ENCODE peak calls at places on chromosomes 16 and 17, in ten cellular contexts. T is IMR-90, B is psoas muscle, Y is ascending aorta, M is stomach, D is cardiac muscle cell, Z is SK-N-SH, N is HCT116, P is MM.1S, W is esophagus squamous epithelium. H is an unnamed sample.

GRCh38 chr17:74241847-74242246 is 28.5 kb downstream of the TTYH2 start:
- DNase-seq in B (no peak), P (no peak), Z (no peak), T (no peak), Y (no peak), M (no peak), W (no peak), D (no peak), N (no peak), H (no peak)

GRCh38 chr17:49390548-49391324 is 23.9 kb downstream of the PHB1 start:
- DNase-seq in D (no peak), W (no peak), Z (no peak), Y (no peak), B (no peak), P (no peak), T (no peak), M (peak; percentile 58), N (no peak), H (peak; percentile 59)

GRCh38 chr17:78132086-78132676 is 1.6 kb downstream of the TMC8 start:
- DNase-seq in M (peak; percentile 63), W (peak; percentile 50), N (no peak), D (no peak), B (peak; percentile 63), Y (no peak), P (peak; percentile 81), T (no peak), Z (no peak), H (peak; percentile 73)

GRCh38 chr16:65125871-65126270 is 4.0 kb upstream of the CDH11 start:
- DNase-seq in M (no peak), N (no peak), D (peak; percentile 77), Z (no peak), B (no peak), T (peak; percentile 47), W (no peak), P (no peak), Y (no peak), H (no peak)

GRCh38 chr16:3880623-3881498 is at the start of gene CREBBP:
- DNase-seq in M (peak; percentile 91), P (peak; percentile 94), Z (peak; percentile 97), W (peak; percentile 56), B (peak; percentile 92), D (peak; percentile 94), Y (peak; percentile 91), N (peak; percentile 63), T (peak; percentile 80), H (peak; percentile 96)

GRCh38 chr17:17077101-17077500 is 34.8 kb downstream of the MPRIP start:
- DNase-seq in D (no peak), Y (no peak), T (no peak), N (no peak), W (no peak), P (no peak), M (no peak), B (no peak), Z (no peak), H (no peak)

GRCh38 chr16:81752225-81752875 is 26.7 kb upstream of the PLCG2 start:
- DNase-seq in T (no peak), Y (peak; percentile 80), M (peak; percentile 52), Z (no peak), W (peak; percentile 38), D (peak; percentile 41), N (no peak), P (peak; percentile 50), B (peak; percentile 71), H (peak; percentile 82)

GRCh38 chr16:11835891-11836652 is 15.3 kb downstream of the RSL1D1 start:
- DNase-seq in B (no peak), P (no peak), D (peak; percentile 71), M (no peak), T (peak; percentile 28), Y (no peak), W (no peak), N (no peak), Z (no peak), H (no peak)

GRCh38 chr16:30741461-30741914 is 6.7 kb upstream of the PHKG2 start:
- DNase-seq in Z (no peak), N (peak; percentile 68), D (peak; percentile 75), B (no peak), Y (no peak), T (peak; percentile 92), P (no peak), M (peak; percentile 72), W (no peak), H (no peak)

GRCh38 chr16:30737794-30738648 is 10.2 kb upstream of the PHKG2 start:
- DNase-seq in D (no peak), Z (no peak), M (no peak), B (peak; percentile 39), T (no peak), Y (no peak), N (no peak), P (no peak), W (no peak), H (no peak)

GRCh38 chr16:30738984-30739951 is 9.0 kb upstream of the PHKG2 start:
- DNase-seq in D (no peak), M (no peak), B (no peak), W (no peak), Z (no peak), T (no peak), P (no peak), N (no peak), Y (no peak), H (no peak)

GRCh38 chr16:30743690-30744089 is 4.5 kb upstream of the PHKG2 start:
- DNase-seq in P (no peak), B (peak; percentile 79), N (no peak), Y (no peak), D (no peak), Z (no peak), W (no peak), M (no peak), T (no peak), H (no peak)

DNA sequence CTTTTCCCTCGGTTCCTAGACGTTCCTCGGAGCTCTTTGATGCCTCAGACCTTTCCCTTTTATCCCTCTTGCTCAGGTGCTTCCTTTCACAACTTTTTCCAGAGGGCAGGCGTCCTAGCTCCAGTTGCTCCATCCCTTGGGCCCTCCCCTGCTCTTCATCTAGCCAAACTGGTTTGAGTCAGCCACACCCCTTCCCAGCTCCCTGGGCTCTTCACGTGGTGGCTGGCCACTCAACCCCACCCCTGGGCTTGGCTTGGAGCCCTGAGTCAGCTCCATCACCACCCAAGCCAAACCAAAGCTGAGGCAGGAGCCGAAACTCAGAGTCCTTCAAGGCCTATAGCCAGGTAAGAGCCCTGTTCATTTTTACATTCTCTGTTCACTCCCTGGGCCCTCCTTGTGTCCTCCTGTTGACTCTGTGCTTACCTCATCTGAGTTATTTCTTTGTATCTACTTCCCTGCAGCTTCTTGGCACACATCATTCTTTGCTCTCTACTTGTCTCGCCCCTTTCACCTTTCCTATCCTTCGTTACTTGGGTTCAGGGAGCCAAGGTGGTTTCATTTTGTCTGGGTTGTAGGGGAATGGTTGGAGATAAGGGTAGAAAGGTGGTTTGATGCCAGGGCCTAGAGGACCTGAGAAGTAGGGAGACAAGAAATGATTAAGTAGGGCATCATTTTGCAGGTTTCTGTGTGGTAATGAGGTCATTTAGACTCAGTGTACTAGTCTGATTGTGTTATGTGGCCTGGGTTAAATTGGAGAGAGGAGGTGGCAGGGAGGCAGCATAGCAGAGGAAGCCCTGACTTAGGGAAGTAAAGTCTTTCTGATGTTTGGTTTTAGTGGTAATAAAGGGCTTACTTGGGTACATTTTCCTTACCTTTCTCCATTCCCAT is 7.6 kb upstream of the PHKG2 start:
- DNase-seq in B (peak; percentile 91), D (peak; percentile 86), N (peak; percentile 87), W (no peak), T (peak; percentile 55), P (no peak), M (peak; percentile 95), Z (no peak), Y (peak; percentile 88), H (peak; percentile 91)
- H3K4me3 ChIP-seq in B (no peak overlapping the region), D (no peak overlapping the region), N (peak overlapping the region; percentile 47), W (peak overlapping the region; percentile 46), T (no peak overlapping the region), P (no peak overlapping the region), M (no peak overlapping the region), Z (no peak overlapping the region), Y (no peak overlapping the region), H (no peak overlapping the region)

GRCh38 chr17:40022497-40022896 is 7.3 kb downstream of the CSF3 start:
- DNase-seq in M (no peak), B (no peak), D (no peak), N (no peak), T (no peak), P (no peak), Y (no peak), W (no peak), Z (no peak), H (no peak)

GRCh38 chr17:40023590-40024292 is 8.5 kb downstream of the CSF3 start:
- DNase-seq in Y (no peak), N (no peak), W (no peak), B (no peak), D (peak; percentile 20), M (peak; percentile 81), T (no peak), P (no peak), Z (no peak), H (peak; percentile 85)

GRCh38 chr17:40021471-40021961 is 6.3 kb downstream of the CSF3 start:
- DNase-seq in Y (no peak), P (no peak), N (no peak), B (peak; percentile 88), M (no peak), D (peak; percentile 59), W (no peak), T (peak; percentile 61), Z (no peak), H (peak; percentile 64)

GRCh38 chr17:40024901-40025300 is 9.7 kb downstream of the CSF3 start:
- DNase-seq in W (no peak), Z (no peak), Y (no peak), P (no peak), B (no peak), M (no peak), D (no peak), T (no peak), N (no peak), H (peak; percentile 8)

DNA sequence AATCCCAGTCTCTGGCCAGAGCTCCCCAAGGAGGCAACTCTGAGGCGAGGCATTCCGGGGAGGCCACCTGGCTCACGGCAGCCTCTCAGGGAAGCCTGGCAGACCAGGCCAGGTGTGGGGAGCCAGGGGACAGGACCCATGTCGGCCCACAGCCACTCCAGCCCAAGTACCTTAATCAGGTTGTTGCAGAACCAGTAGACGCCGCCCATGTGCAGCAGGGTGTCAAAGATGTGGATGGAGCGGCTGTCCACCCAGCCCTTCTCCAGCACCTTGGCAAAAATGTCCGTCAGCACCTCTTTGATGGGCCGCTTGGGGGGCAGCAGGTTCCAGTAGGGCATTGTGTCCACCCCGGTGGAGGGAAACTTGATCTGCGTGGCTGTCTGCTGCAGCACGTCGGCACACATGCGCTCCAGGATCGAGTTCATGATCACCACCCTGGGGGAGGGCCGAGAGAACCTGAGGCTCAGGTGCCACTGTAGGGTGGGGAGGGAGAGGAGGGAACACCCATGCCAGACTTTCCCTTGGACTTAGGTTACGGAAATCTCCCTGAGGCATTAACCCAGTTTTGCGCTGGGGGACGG is 7.8 kb downstream of the CSF3 start:
- DNase-seq in T (no peak), M (peak; percentile 61), W (no peak), Z (no peak), B (peak; percentile 85), D (no peak), N (no peak), P (no peak), Y (no peak), H (no peak)
- H3K4me1 ChIP-seq in T (peaks cover 36% of the 10 kb centered on the region), M (peaks cover 74% of the 10 kb centered on the region), W (peaks cover 70% of the 10 kb centered on the region), Z (peaks cover 9% of the 10 kb centered on the region), B (peaks cover 67% of the 10 kb centered on the region), D (peaks cover 13% of the 10 kb centered on the region), N (peaks cover 2% of the 10 kb centered on the region), P (no peaks in the 10 kb centered on the region), Y (peaks cover 26% of the 10 kb centered on the region), H (peaks cover 4% of the 10 kb centered on the region)

DNA sequence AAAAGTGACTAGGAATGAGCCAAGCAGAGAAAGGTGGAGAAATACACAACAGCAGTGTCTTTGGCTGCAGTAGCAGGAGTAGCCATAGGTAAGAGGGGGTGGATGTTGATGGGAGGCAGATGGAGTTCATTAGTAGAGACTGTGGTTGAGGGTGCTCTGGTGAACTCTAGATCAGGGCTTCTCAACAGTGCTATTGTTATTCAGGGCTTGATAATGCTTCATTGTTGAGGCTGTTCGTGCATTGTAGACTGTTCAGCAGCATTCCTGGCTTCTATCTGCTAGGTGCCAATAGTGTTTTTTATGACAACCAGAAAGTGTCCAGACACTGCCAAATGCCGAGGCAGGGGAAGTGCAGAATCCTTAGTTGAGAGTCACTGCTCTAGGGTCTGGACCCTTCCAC is 3.6 kb downstream of the ALKBH5 start:
- DNase-seq in Z (peak; percentile 61), Y (no peak), D (peak; percentile 34), N (no peak), T (no peak), W (no peak), M (no peak), B (no peak), P (no peak), H (no peak)
- H3K4me3 ChIP-seq in Z (peak overlapping the region; percentile 65), Y (peak overlapping the region; percentile 86), D (peak overlapping the region; percentile 88), N (no peak overlapping the region), T (peak overlapping the region; percentile 51), W (peak overlapping the region; percentile 97), M (peak overlapping the region; percentile 95), B (peak overlapping the region; percentile 96), P (peak overlapping the region; percentile 92), H (peak overlapping the region; percentile 76)

GRCh38 chr17:39846205-39846604 is 17.9 kb downstream of the IKZF3 start:
- DNase-seq in B (no peak), W (no peak), Z (no peak), Y (no peak), N (no peak), M (no peak), D (no peak), P (no peak), T (no peak), H (no peak)
- H3K4me1 ChIP-seq in B (no peaks in the 10 kb centered on the region), W (no peaks in the 10 kb centered on the region), Z (no peaks in the 10 kb centered on the region), Y (no peaks in the 10 kb centered on the region), N (no peaks in the 10 kb centered on the region), M (peaks cover 9% of the 10 kb centered on the region), D (no peaks in the 10 kb centered on the region), P (peaks cover 59% of the 10 kb centered on the region), T (no peaks in the 10 kb centered on the region), H (no peaks in the 10 kb centered on the region)

H was measured in right cardiac atrium.